ENCODE peak calls at places on chromosome 2, in seven cellular contexts. F, B, T, O, I, Y and V are unnamed samples.

GRCh38 chr2:111664451-111664850 is 219.5 kb downstream of the ANAPC1 start:
- DNase-seq in O (no peak), Y (no peak), T (no peak), F (no peak), B (no peak), I (no peak), V (no peak)

GRCh38 chr2:23426284-23426905 is 41.4 kb downstream of the KLHL29 start:
- DNase-seq in F (peak; percentile 85), I (no peak), T (peak; percentile 87), O (no peak), B (no peak), Y (no peak), V (no peak)

GRCh38 chr2:46171441-46171953 is 125.7 kb upstream of the EPAS1 start:
- DNase-seq in Y (no peak), B (no peak), T (no peak), F (peak; percentile 54), O (no peak), I (peak; percentile 85), V (peak; percentile 72)

GRCh38 chr2:233076749-233077148 is 16.6 kb downstream of the INPP5D start:
- DNase-seq in O (no peak), T (no peak), I (no peak), F (no peak), B (no peak), Y (no peak), V (no peak)

GRCh38 chr2:218963597-218963996 is 4.1 kb downstream of the CDK5R2 start:
- DNase-seq in B (no peak), F (no peak), T (no peak), Y (no peak), I (no peak), O (no peak), V (no peak)

GRCh38 chr2:226611944-226612318 is 187.7 kb downstream of the IRS1 start:
- DNase-seq in Y (no peak), O (no peak), F (no peak), B (no peak), I (no peak), T (no peak), V (peak; percentile 69)

GRCh38 chr2:37635359-37636208 is 35.9 kb downstream of the CDC42EP3 start:
- DNase-seq in O (no peak), Y (peak; percentile 87), F (no peak), I (no peak), B (peak; percentile 44), T (peak; percentile 52), V (peak; percentile 26)

GRCh38 chr2:222568866-222569265 is 87.0 kb downstream of the FARSB start:
- DNase-seq in T (no peak), Y (no peak), I (peak; percentile 53), F (peak; percentile 70), B (no peak), O (no peak), V (no peak)

GRCh38 chr2:24702800-24703199 is 90.4 kb downstream of the PTRHD1 start:
- DNase-seq in B (no peak), F (no peak), T (no peak), O (no peak), I (peak; percentile 62), Y (no peak), V (peak; percentile 65)

GRCh38 chr2:239407112-239407511 is 6.3 kb upstream of the HDAC4 start:
- DNase-seq in I (no peak), B (no peak), T (peak; percentile 6), O (no peak), F (peak; percentile 18), Y (no peak), V (no peak)

GRCh38 chr2:54336136-54336976 is 80.3 kb upstream of the TSPYL6 start:
- DNase-seq in T (no peak), Y (no peak), F (no peak), I (peak; percentile 66), O (no peak), B (no peak), V (no peak)

GRCh38 chr2:170530284-170530745 is 184.8 kb upstream of the SP5 start:
- DNase-seq in T (peak; percentile 92), I (peak; percentile 18), F (peak; percentile 93), Y (no peak), O (no peak), B (no peak), V (no peak)

GRCh38 chr2:241844066-241844728 is 14.5 kb downstream of the PDCD1 start:
- DNase-seq in O (no peak), Y (peak; percentile 85), T (peak; percentile 57), F (peak; percentile 93), I (no peak), B (peak; percentile 34), V (peak; percentile 51)

GRCh38 chr2:232592687-232593407 is 40.6 kb upstream of the EFHD1 start:
- DNase-seq in Y (no peak), T (no peak), F (no peak), I (no peak), O (no peak), B (no peak), V (peak; percentile 86)

GRCh38 chr2:120983344-120983743 is 247.7 kb downstream of the GLI2 start:
- DNase-seq in I (peak; percentile 45), F (peak; percentile 57), B (no peak), Y (no peak), O (no peak), T (no peak), V (no peak)

GRCh38 chr2:137964066-137964858 is at the start of gene HNMT:
- DNase-seq in B (no peak), T (peak; percentile 44), F (peak; percentile 72), O (peak; percentile 32), Y (no peak), I (no peak), V (no peak)

GRCh38 chr2:228180126-228181097 is 1.1 kb downstream of the SPHKAP start:
- DNase-seq in Y (no peak), O (no peak), F (peak; percentile 56), I (no peak), B (no peak), T (no peak), V (no peak)

GRCh38 chr2:45782436-45782835 is 131.0 kb downstream of the PRKCE start:
- DNase-seq in F (no peak), I (no peak), Y (no peak), B (no peak), O (no peak), T (no peak), V (no peak)

GRCh38 chr2:94758546-94758945 is 112.7 kb upstream of the TEKT4 start:
- DNase-seq in T (no peak), B (no peak), Y (no peak), I (no peak), O (no peak), F (no peak), V (no peak)
- H3K27ac ChIP-seq in T (no peak overlapping the region), B (no peak overlapping the region), Y (no peak overlapping the region), I (no peak overlapping the region), O (no peak overlapping the region), F (no peak overlapping the region), V (no peak overlapping the region)

DNA sequence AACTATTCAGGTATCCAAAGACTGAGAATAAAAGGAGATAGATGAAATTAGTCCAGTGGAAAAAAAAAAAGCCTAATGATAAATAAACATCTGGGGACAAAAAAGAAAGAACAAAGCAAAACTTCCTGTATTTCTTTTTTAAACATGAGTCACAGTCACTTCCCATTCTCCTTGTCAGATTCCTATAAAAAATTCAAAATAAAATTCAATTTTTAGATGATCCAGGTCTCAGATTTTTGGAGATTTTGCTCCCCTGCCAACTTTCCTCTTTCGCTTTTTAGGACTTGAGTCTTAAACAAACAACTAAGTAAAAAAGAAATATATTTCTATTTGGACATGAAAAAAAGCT is 127.4 kb downstream of the MEIS1 start:
- DNase-seq in O (no peak), F (no peak), I (no peak), B (no peak), Y (no peak), T (no peak), V (no peak)
- H3K27ac ChIP-seq in O (no peak overlapping the region), F (no peak overlapping the region), I (no peak overlapping the region), B (no peak overlapping the region), Y (no peak overlapping the region), T (no peak overlapping the region), V (no peak overlapping the region)

DNA sequence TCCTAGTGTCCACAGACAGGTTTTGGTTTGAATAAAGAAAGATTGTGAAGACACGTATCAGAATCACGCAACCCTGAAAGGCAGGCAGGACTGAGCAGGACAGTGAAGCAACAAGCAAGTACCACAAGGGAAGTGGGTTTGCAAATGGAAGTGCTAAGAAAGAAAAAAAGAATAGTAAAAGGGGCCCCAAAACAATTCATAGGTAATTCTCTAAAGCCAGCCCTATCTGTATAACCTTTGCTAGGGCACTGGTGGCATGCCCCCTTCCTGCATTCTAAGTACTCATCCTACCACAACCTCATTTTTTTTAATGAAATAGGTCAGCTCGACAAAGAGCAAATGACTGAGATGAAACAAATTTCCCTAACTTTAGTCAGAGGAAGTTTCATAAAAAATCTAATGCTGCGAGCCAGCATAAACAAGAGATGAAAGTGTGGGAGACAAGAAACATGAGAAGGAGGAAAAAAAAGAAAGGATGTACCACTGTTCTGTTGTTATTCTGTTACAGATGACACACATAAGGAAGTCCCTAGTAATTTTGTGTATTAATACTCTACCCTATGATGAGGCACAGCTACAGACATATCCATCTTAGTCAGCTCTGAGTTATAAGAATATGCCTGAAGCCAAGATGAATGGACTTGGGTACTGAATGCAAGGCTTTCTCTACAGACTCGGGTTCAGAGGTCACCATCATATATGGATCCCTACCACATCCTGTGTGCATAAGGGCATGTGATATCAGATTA is 32.2 kb downstream of the IKZF2 start:
- DNase-seq in I (peak; percentile 24), O (no peak), T (no peak), Y (peak; percentile 45), B (no peak), F (no peak), V (peak; percentile 3)
- H3K27ac ChIP-seq in I (peak overlapping the region; percentile 58), O (no peak overlapping the region), T (no peak overlapping the region), Y (no peak overlapping the region), B (peak overlapping the region; percentile 24), F (no peak overlapping the region), V (no peak overlapping the region)

GRCh38 chr2:236318401-236318800 is 54.2 kb upstream of the ASB18 start:
- DNase-seq in O (no peak), B (no peak), T (no peak), F (no peak), I (no peak), Y (no peak), V (no peak)

GRCh38 chr2:236317938-236318396 is 53.8 kb upstream of the ASB18 start:
- DNase-seq in I (no peak), T (no peak), B (no peak), F (no peak), Y (no peak), O (no peak), V (no peak)

GRCh38 chr2:236321430-236321829 is 57.2 kb upstream of the ASB18 start:
- DNase-seq in O (no peak), T (no peak), Y (no peak), F (no peak), B (no peak), I (no peak), V (no peak)

DNA sequence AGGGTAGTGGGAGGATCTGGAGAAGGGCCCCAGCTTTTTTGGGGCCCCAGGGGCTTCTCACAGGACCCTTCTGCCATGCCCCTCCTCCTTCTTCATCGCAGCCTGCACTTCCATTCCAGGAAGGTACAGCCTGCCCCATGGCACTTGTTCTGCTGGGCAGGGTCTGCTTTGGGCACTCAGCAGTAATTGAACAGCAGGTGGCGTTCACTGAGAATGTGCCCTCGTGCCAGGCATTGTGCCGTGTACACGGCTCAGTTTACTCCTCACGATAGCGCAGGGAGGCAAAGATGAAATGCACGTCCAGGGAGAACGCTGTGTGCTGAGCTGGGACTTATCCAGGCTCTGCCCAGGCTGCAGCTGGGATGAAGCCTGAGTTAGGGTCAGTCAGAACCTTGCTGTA is 54.8 kb upstream of the ASB18 start:
- DNase-seq in Y (no peak), T (no peak), O (no peak), F (no peak), B (no peak), I (no peak), V (no peak)
- H3K27ac ChIP-seq in Y (no peak overlapping the region), T (no peak overlapping the region), O (no peak overlapping the region), F (no peak overlapping the region), B (no peak overlapping the region), I (no peak overlapping the region), V (no peak overlapping the region)

GRCh38 chr2:135913726-135914365 is 37.6 kb upstream of the MCM6 start:
- DNase-seq in O (no peak), I (no peak), Y (no peak), T (no peak), F (no peak), B (peak; percentile 46), V (peak; percentile 20)
- H3K27ac ChIP-seq in O (no peak overlapping the region), I (no peak overlapping the region), Y (no peak overlapping the region), T (no peak overlapping the region), F (no peak overlapping the region), B (no peak overlapping the region), V (no peak overlapping the region)